ENCODE peak calls at places on chromosomes 5 and 9, in six cellular contexts. L is breast epithelium, B is GM12878, V is upper lobe of right lung, M is AG04450, D is PC-3. O is an unnamed sample.
A peak's percentile ranks its signal among the peaks of the same experiment; 100 is the strongest.

GRCh38 chr9:9942764-9943424 is 669.9 kb downstream of the PTPRD start:
- DNase-seq in L (no peak), B (peak; percentile 13), V (peak; percentile 63), M (peak; percentile 8), D (peak; percentile 65), O (peak; percentile 20)

GRCh38 chr5:112316006-112316405 is 103.1 kb downstream of the EPB41L4A start:
- DNase-seq in L (no peak), B (no peak), V (no peak), M (no peak), D (no peak), O (no peak)

GRCh38 chr9:130053504-130054427 is at the start of gene GPR107:
- DNase-seq in L (peak; percentile 80), B (no peak), V (peak; percentile 94), M (no peak), D (peak; percentile 56), O (no peak)

GRCh38 chr9:71897573-71897972 is 13.4 kb downstream of the ABHD17B start:
- DNase-seq in L (no peak), B (no peak), V (no peak), M (no peak), D (no peak), O (no peak)

GRCh38 chr5:135375040-135375439 is 24.0 kb downstream of the MACROH2A1 start:
- DNase-seq in L (no peak), B (no peak), V (no peak), M (no peak), D (no peak), O (no peak)

GRCh38 chr5:10307206-10308148 is at the start of gene CMBL:
- DNase-seq in L (peak; percentile 58), B (no peak), V (peak; percentile 74), M (no peak), D (peak; percentile 92), O (no peak)

GRCh38 chr5:151912360-151912759 is 12.3 kb downstream of the GLRA1 start:
- DNase-seq in L (no peak), B (no peak), V (no peak), M (no peak), D (peak; percentile 10), O (no peak)

GRCh38 chr5:167982-168660 is 23.2 kb upstream of the LRRC14B start:
- DNase-seq in L (no peak), B (no peak), V (peak; percentile 52), M (peak; percentile 96), D (peak; percentile 88), O (peak; percentile 98)

GRCh38 chr5:127254729-127255284 is 35.8 kb upstream of the MEGF10 start:
- DNase-seq in L (no peak), B (no peak), V (no peak), M (peak; percentile 47), D (peak; percentile 61), O (no peak)

GRCh38 chr5:87185838-87186237 is 81.8 kb upstream of the RASA1 start:
- DNase-seq in L (no peak), B (no peak), V (no peak), M (no peak), D (peak; percentile 29), O (no peak)

GRCh38 chr9:127803507-127804352 is 1.0 kb downstream of the FPGS start:
- DNase-seq in L (no peak), B (no peak), V (peak; percentile 75), M (no peak), D (peak; percentile 84), O (no peak)

GRCh38 chr9:124621371-124622328 is 114.5 kb upstream of the NR5A1 start:
- DNase-seq in L (no peak), B (peak; percentile 94), V (no peak), M (no peak), D (no peak), O (no peak)

GRCh38 chr5:149857499-149857898 is 87.1 kb downstream of the PDE6A start:
- DNase-seq in L (peak; percentile 88), B (no peak), V (peak; percentile 74), M (no peak), D (peak; percentile 71), O (no peak)

GRCh38 chr5:88792144-88792840 is 90.7 kb downstream of the MEF2C start:
- DNase-seq in L (no peak), B (no peak), V (no peak), M (no peak), D (peak; percentile 63), O (no peak)

GRCh38 chr9:130696996-130697395 is 3.4 kb downstream of the EXOSC2 start:
- DNase-seq in L (no peak), B (no peak), V (no peak), M (no peak), D (no peak), O (no peak)

GRCh38 chr9:117535439-117535838 is 120.6 kb upstream of the ASTN2 start:
- DNase-seq in L (no peak), B (no peak), V (no peak), M (no peak), D (no peak), O (no peak)
- TF ChIP-seq CTCF in L (no peak), B (no peak), V (no peak), M (no peak), D (no peak), O (no peak)

GRCh38 chr5:73442152-73442860 is 6.3 kb downstream of the FOXD1 start:
- DNase-seq in L (no peak), B (no peak), V (no peak), M (no peak), D (no peak), O (no peak)

GRCh38 chr5:73442960-73443627 is 5.5 kb downstream of the FOXD1 start:
- DNase-seq in L (no peak), B (no peak), V (no peak), M (no peak), D (no peak), O (no peak)

GRCh38 chr5:73445708-73446630 is 2.6 kb downstream of the FOXD1 start:
- DNase-seq in L (no peak), B (no peak), V (no peak), M (no peak), D (no peak), O (no peak)

GRCh38 chr5:73444499-73445432 is 3.8 kb downstream of the FOXD1 start:
- DNase-seq in L (no peak), B (no peak), V (no peak), M (no peak), D (no peak), O (no peak)

GRCh38 chr5:73443725-73444498 is 4.7 kb downstream of the FOXD1 start:
- DNase-seq in L (no peak), B (no peak), V (no peak), M (no peak), D (no peak), O (no peak)
- H3K4me3 ChIP-seq in L (no peak overlapping the region), B (no peak overlapping the region), V (no peak overlapping the region), M (peak overlapping the region; percentile 85), D (no peak overlapping the region), O (no peak overlapping the region)

GRCh38 chr9:31808770-31809169 is 575.7 kb upstream of the ACO1 start:
- DNase-seq in L (no peak), B (no peak), V (no peak), M (no peak), D (no peak), O (no peak)

DNA sequence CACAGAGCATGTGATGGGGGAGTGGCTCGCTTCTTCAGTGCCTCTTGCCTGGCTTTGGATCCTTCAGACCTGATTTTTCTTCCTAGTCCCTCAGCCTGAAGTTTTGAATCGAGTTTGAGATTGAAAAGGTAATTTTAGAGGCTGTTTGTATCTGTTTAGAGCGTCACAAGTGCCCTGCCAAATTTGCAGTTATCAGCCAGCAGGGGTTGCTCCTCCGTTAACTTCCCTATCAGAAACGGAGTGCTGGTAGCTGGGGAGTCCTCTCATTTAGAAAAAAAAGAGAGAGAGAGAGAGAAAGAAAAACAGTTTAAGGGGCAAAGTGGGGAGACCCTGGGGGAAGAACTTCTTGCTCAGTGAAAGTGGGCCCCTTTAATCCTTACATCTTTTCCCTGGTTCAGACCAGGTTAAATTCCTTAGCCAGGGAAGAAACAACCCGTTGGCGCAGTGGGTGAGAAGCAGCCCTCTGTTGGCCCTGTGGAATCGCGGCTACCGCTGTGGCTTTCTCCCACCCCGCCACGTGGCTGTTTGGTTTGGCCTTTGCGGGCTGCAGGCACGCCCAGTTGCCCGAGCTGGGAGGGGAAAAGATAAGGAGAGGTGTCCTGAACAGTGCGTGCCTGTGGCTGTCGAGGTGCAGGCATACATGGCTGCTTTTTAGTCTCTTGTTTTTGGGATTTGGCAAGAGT is 576.7 kb upstream of the ACO1 start:
- DNase-seq in L (no peak), B (no peak), V (no peak), M (no peak), D (peak; percentile 15), O (no peak)
- TF ChIP-seq CTCF in L (no peak), B (peak; percentile 15), V (no peak), M (no peak), D (peak; percentile 45), O (no peak)

GRCh38 chr5:92554447-92555085 is 1026.5 kb downstream of the NR2F1-AS1 start:
- DNase-seq in L (no peak), B (no peak), V (no peak), M (no peak), D (no peak), O (no peak)

GRCh38 chr5:92548351-92548750 is 1032.7 kb downstream of the NR2F1-AS1 start:
- DNase-seq in L (no peak), B (no peak), V (no peak), M (no peak), D (no peak), O (peak; percentile 37)

GRCh38 chr5:92553326-92553725 is 1027.7 kb downstream of the NR2F1-AS1 start:
- DNase-seq in L (no peak), B (no peak), V (no peak), M (no peak), D (no peak), O (no peak)

GRCh38 chr5:92556747-92557146 is 1024.3 kb downstream of the NR2F1-AS1 start:
- DNase-seq in L (no peak), B (no peak), V (no peak), M (no peak), D (no peak), O (no peak)

DNA sequence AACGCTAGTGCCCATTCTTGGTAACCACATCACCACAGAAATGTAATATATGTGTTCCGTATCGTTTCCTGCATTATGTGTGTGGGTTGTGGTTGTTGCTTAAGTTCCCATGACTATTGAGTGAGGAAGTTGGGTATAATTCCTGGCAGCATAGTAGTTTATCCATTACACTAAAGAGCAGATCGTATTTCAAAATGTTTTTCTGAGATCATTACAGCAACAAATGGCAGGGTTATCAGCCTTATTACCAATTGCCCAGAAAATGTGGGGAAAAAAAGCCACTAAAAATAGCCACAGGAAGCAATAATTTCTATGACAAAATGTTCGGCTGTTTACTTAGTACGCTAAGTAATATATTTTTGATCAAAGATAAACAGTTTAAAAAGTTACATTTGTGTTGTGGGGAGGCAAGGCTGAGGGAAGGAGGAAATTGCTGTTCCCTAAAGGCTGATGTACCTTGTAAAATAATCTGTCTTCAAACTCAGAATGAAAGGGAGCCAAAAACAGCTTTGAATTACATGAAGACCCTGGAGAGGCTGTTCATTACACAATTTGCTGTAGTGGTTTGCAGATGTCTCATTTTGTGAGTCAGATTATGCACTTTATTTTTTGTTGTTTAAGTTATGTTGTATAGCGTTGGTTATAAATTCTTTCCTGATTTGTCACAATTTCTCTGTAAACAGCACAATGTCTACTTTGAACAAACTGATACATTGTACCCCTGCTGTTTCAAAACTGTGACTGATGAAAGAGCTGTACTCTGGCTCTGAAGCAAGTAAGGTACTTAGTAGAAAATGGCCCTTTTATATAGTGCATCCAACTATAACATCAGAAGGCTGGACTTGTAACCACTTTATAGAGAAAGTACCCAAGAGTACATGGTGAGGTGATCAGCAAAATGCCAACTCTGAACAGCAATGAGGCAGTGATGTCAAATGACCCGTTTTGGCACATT is 1028.5 kb downstream of the NR2F1-AS1 start:
- DNase-seq in L (no peak), B (no peak), V (no peak), M (peak; percentile 92), D (peak; percentile 88), O (peak; percentile 90)
- H3K4me3 ChIP-seq in L (no peak overlapping the region), B (no peak overlapping the region), V (no peak overlapping the region), M (no peak overlapping the region), D (no peak overlapping the region), O (no peak overlapping the region)

O was measured in HFF-Myc.